ENCODE peak calls at places on chromosomes 1 and 21, in five cellular contexts. L, K, R, Q and U are unnamed samples.

GRCh38 chr21:27369962-27370578 is 403.2 kb upstream of the ADAMTS5 start:
- DNase-seq in L (no peak), K (no peak), R (no peak), Q (no peak), U (no peak)

GRCh38 chr21:45575993-45576837 is 34.0 kb upstream of the SLC19A1 start:
- DNase-seq in Q (no peak), R (no peak), K (peak; percentile 10), L (no peak), U (peak; percentile 46)

GRCh38 chr1:11374748-11375110 is 101.7 kb downstream of the UBIAD1 start:
- DNase-seq in L (no peak), Q (no peak), K (no peak), R (no peak), U (no peak)

GRCh38 chr1:41882068-41882477 is 36.6 kb downstream of the HIVEP3 start:
- DNase-seq in Q (no peak), R (no peak), K (no peak), L (peak; percentile 48), U (no peak)

GRCh38 chr1:29395724-29396437 is 159.6 kb downstream of the PTPRU start:
- DNase-seq in K (no peak), Q (no peak), L (no peak), R (no peak), U (no peak)

GRCh38 chr1:166905930-166906329 is 29.9 kb upstream of the TADA1 start:
- DNase-seq in Q (no peak), R (peak; percentile 80), K (no peak), L (no peak), U (no peak)

GRCh38 chr1:53455592-53455991 is 3.6 kb upstream of the DMRTB1 start:
- DNase-seq in R (no peak), L (no peak), Q (no peak), K (no peak), U (no peak)

GRCh38 chr1:67261646-67262045 is 46.0 kb upstream of the IL12RB2 start:
- DNase-seq in K (no peak), Q (no peak), R (no peak), L (no peak), U (no peak)

GRCh38 chr1:11898831-11899467 is 27.3 kb downstream of the KIAA2013 start:
- DNase-seq in L (no peak), K (no peak), R (no peak), Q (no peak), U (peak; percentile 25)

GRCh38 chr1:209220048-209220524 is 363.4 kb upstream of the CAMK1G start:
- DNase-seq in Q (no peak), L (no peak), R (no peak), K (no peak), U (peak; percentile 43)

GRCh38 chr1:94819945-94820746 is at the start of gene SLC44A3:
- DNase-seq in R (no peak), Q (peak; percentile 43), L (no peak), K (peak; percentile 55), U (peak; percentile 93)

GRCh38 chr1:17914987-17915386 is 159.9 kb downstream of the ACTL8 start:
- DNase-seq in R (no peak), Q (no peak), L (no peak), K (no peak), U (no peak)

GRCh38 chr1:23638786-23639241 is 52.8 kb upstream of the RPL11 start:
- DNase-seq in Q (peak; percentile 55), L (no peak), R (peak; percentile 40), K (no peak), U (peak; percentile 14)

GRCh38 chr1:229889031-229889517 is 178.0 kb upstream of the GALNT2 start:
- DNase-seq in Q (no peak), L (no peak), K (no peak), R (no peak), U (no peak)

GRCh38 chr1:173383341-173383740 is 93.8 kb upstream of the PRDX6 start:
- DNase-seq in L (no peak), R (no peak), Q (no peak), K (no peak), U (no peak)

GRCh38 chr1:227942021-227942715 is 5.6 kb downstream of the WNT9A start:
- DNase-seq in K (no peak), L (no peak), Q (no peak), R (no peak), U (peak; percentile 63)

GRCh38 chr1:203686091-203686632 is 59.5 kb downstream of the ATP2B4 start:
- DNase-seq in K (no peak), Q (no peak), R (no peak), L (no peak), U (no peak)

GRCh38 chr1:31745071-31745897 is 18.9 kb downstream of the ADGRB2 start:
- DNase-seq in L (peak; percentile 12), Q (peak; percentile 69), R (no peak), K (no peak), U (peak; percentile 97)

GRCh38 chr1:161727343-161727924 is 6.1 kb downstream of the FCRLB start:
- DNase-seq in L (peak; percentile 7), K (no peak), R (peak; percentile 74), Q (no peak), U (no peak)

GRCh38 chr1:8745749-8746390 is 71.6 kb downstream of the RERE start:
- DNase-seq in Q (no peak), K (no peak), L (no peak), R (no peak), U (no peak)

GRCh38 chr1:90400121-90400520 is 317.0 kb downstream of the BARHL2 start:
- DNase-seq in L (no peak), K (no peak), R (no peak), Q (no peak), U (no peak)

GRCh38 chr21:44253832-44254700 is 7.6 kb downstream of the DNMT3L start:
- DNase-seq in Q (no peak), R (no peak), K (peak; percentile 24), L (peak; percentile 23), U (no peak)

GRCh38 chr1:8661185-8662110 is 156.0 kb downstream of the RERE start:
- DNase-seq in L (no peak), K (no peak), R (peak; percentile 66), Q (peak; percentile 66), U (no peak)

GRCh38 chr1:76939107-76939816 is 72.0 kb downstream of the ST6GALNAC5 start:
- DNase-seq in R (no peak), Q (no peak), K (no peak), L (no peak), U (no peak)

GRCh38 chr1:163069142-163069541 is at the start of gene RGS4:
- DNase-seq in R (peak; percentile 92), K (no peak), Q (peak; percentile 68), L (no peak), U (peak; percentile 88)

GRCh38 chr1:1943834-1944570 is 24.9 kb upstream of the TMEM52 start:
- DNase-seq in K (no peak), Q (peak; percentile 46), R (no peak), L (no peak), U (peak; percentile 53)

GRCh38 chr1:244964112-244964971 is 100.0 kb upstream of the HNRNPU start:
- DNase-seq in K (no peak), L (no peak), Q (no peak), R (peak; percentile 63), U (no peak)

GRCh38 chr1:67978988-67979516 is 71.4 kb downstream of the DIRAS3 start:
- DNase-seq in K (no peak), R (no peak), Q (no peak), L (no peak), U (no peak)

GRCh38 chr1:202416641-202417040 is 68.1 kb downstream of the PPP1R12B start:
- DNase-seq in Q (no peak), L (no peak), K (no peak), R (no peak), U (no peak)

GRCh38 chr1:244801246-244801645 is 34.2 kb upstream of the COX20 start:
- DNase-seq in K (no peak), Q (no peak), R (no peak), L (no peak), U (peak; percentile 16)

GRCh38 chr1:32201011-32201855 is 838 bp downstream of the CCDC28B start:
- DNase-seq in L (peak; percentile 77), Q (peak; percentile 68), K (peak; percentile 63), R (no peak), U (peak; percentile 61)

GRCh38 chr1:150464422-150464826 is 22.8 kb upstream of the TARS2 start:
- DNase-seq in L (peak; percentile 15), Q (peak; percentile 34), K (peak; percentile 43), R (no peak), U (no peak)

GRCh38 chr1:152683846-152684245 is 2.1 kb upstream of the LCE2B start:
- DNase-seq in Q (no peak), R (no peak), K (no peak), L (no peak), U (no peak)

GRCh38 chr1:103525114-103525606 is 339 bp upstream of the RNPC3 start:
- DNase-seq in L (no peak), K (no peak), Q (peak; percentile 16), R (no peak), U (no peak)

GRCh38 chr1:170765712-170766330 is 101.9 kb downstream of the PRRX1 start:
- DNase-seq in Q (no peak), L (no peak), K (no peak), R (peak; percentile 16), U (no peak)

GRCh38 chr1:53331446-53332187 is 3.7 kb upstream of the LRP8 start:
- DNase-seq in K (peak; percentile 22), L (no peak), Q (peak; percentile 7), R (no peak), U (no peak)

GRCh38 chr1:162363823-162364222 is 12.8 kb downstream of the SPATA46 start:
- DNase-seq in Q (no peak), R (no peak), L (no peak), K (no peak), U (no peak)

GRCh38 chr1:77014396-77014795 is 147.1 kb downstream of the ST6GALNAC5 start:
- DNase-seq in K (no peak), R (no peak), Q (no peak), L (no peak), U (no peak)

GRCh38 chr1:159877695-159878444 is 15.4 kb upstream of the VSIG8 start:
- DNase-seq in Q (no peak), R (no peak), L (no peak), K (no peak), U (no peak)

GRCh38 chr1:24735619-24736375 is 9.4 kb upstream of the CLIC4 start:
- DNase-seq in L (no peak), K (no peak), Q (peak; percentile 61), R (no peak), U (no peak)